ENCODE peak calls at places on chromosomes 12 and 14, in eight cellular contexts. B is MM.1S, T is fibroblast of lung, H is AG04450, X is psoas muscle, Q is choroid plexus epithelial cell, E is astrocyte, Y is fibroblast of pulmonary artery. P is an unnamed sample.

GRCh38 chr12:95944108-95944704 is 1.1 kb downstream of the AMDHD1 start:
- DNase-seq in B (no peak), T (no peak), H (no peak), X (no peak), Q (no peak), E (no peak), Y (no peak), P (no peak)

GRCh38 chr14:35180179-35180578 is 57.8 kb downstream of the PRORP start:
- DNase-seq in B (no peak), T (no peak), H (no peak), X (no peak), Q (no peak), E (no peak), Y (no peak), P (no peak)

GRCh38 chr14:91649930-91650329 is 82.0 kb downstream of the CATSPERB start:
- DNase-seq in B (peak), T (peak), H (no peak), X (no peak), Q (peak), E (no peak), Y (peak), P (peak)

GRCh38 chr12:24561411-24561871 is 387.5 kb downstream of the BCAT1 start:
- DNase-seq in B (peak), T (peak), H (no peak), X (no peak), Q (peak), E (peak), Y (peak), P (peak)

GRCh38 chr14:105012171-105012985 is 8.5 kb downstream of the CDCA4 start:
- DNase-seq in B (no peak), T (no peak), H (no peak), X (no peak), Q (no peak), E (no peak), Y (no peak), P (no peak)

GRCh38 chr12:127496255-127496654 is 770.7 kb upstream of the TMEM132C start:
- DNase-seq in B (no peak), T (no peak), H (no peak), X (no peak), Q (no peak), E (no peak), Y (no peak), P (no peak)

GRCh38 chr12:8996682-8997405 is 7.5 kb downstream of the KLRG1 start:
- DNase-seq in B (no peak), T (peak), H (no peak), X (no peak), Q (peak), E (peak), Y (peak), P (peak)

GRCh38 chr12:30877110-30877875 is 49.3 kb upstream of the TSPAN11 start:
- DNase-seq in B (no peak), T (no peak), H (no peak), X (no peak), Q (no peak), E (no peak), Y (no peak), P (no peak)

GRCh38 chr12:109305547-109305946 is 3.5 kb downstream of the FOXN4 start:
- DNase-seq in B (no peak), T (no peak), H (no peak), X (no peak), Q (no peak), E (no peak), Y (no peak), P (no peak)

GRCh38 chr14:101110729-101111619 is 207.5 kb upstream of the RTL1 start:
- DNase-seq in B (no peak), T (no peak), H (no peak), X (peak), Q (no peak), E (no peak), Y (no peak), P (no peak)

GRCh38 chr14:19917955-19918518 is 2.4 kb upstream of the OR4K5 start:
- DNase-seq in B (no peak), T (no peak), H (no peak), X (no peak), Q (no peak), E (no peak), Y (no peak), P (no peak)

GRCh38 chr14:103561381-103562134 is 899 bp downstream of the BAG5 start:
- DNase-seq in B (peak), T (peak), H (no peak), X (peak), Q (peak), E (peak), Y (peak), P (peak)

GRCh38 chr12:67716817-67717216 is 68.3 kb downstream of the DYRK2 start:
- DNase-seq in B (no peak), T (peak), H (no peak), X (no peak), Q (peak), E (peak), Y (peak), P (peak)

GRCh38 chr12:9753042-9753820 is 7.5 kb downstream of the CD69 start:
- DNase-seq in B (no peak), T (no peak), H (no peak), X (no peak), Q (no peak), E (no peak), Y (no peak), P (no peak)

GRCh38 chr14:65345264-65345663 is 67.3 kb upstream of the FUT8 start:
- DNase-seq in B (no peak), T (no peak), H (no peak), X (no peak), Q (no peak), E (no peak), Y (no peak), P (no peak)

GRCh38 chr14:75283162-75283883 is 4.7 kb downstream of the FOS start:
- DNase-seq in B (no peak), T (peak), H (no peak), X (no peak), Q (peak), E (peak), Y (peak), P (peak)
- TF ChIP-seq CTCF in B (no peak), T (peak), H (peak), X (peak), Q (no peak), E (peak), Y (peak), P (peak)

GRCh38 chr12:115354476-115354890 is 670.5 kb upstream of the TBX3 start:
- DNase-seq in B (peak), T (no peak), H (no peak), X (no peak), Q (no peak), E (no peak), Y (no peak), P (no peak)
- H3K4me3 ChIP-seq in B (peak), T (peak), H (peak), X (no peak), Q (peak), E (peak), Y (peak), P (peak)

DNA sequence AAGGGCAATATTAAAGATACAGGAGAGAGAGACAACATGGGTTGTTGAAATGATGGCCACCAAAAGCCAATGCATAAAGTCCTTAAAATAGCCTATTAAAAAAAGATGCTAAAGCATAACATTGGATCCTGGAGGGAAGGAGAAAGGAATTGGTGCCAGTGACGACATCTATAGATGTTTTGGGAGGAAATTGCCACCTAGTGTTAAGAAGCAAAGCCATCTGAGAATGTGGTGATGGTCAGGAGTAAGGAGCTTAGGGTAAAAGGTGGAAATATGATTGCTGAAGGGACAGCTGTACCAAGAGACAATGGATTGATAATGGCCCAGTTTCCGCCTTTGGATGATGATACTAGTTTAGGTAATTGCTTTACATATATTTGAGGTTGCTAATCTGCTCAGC is 85.1 kb downstream of the TMEM30B start:
- DNase-seq in B (no peak), T (no peak), H (no peak), X (no peak), Q (no peak), E (no peak), Y (peak), P (no peak)
- TF ChIP-seq CTCF in B (no peak), T (peak), H (no peak), X (no peak), Q (peak), E (no peak), Y (peak), P (peak)

GRCh38 chr14:24334431-24335271 is at the start of gene ADCY4:
- DNase-seq in B (no peak), T (no peak), H (no peak), X (peak), Q (no peak), E (no peak), Y (no peak), P (peak)
- H3K4me3 ChIP-seq in B (peak), T (peak), H (peak), X (peak), Q (peak), E (peak), Y (peak), P (peak)

GRCh38 chr14:75088566-75089373 is 19.3 kb downstream of the ZC2HC1C start:
- DNase-seq in B (peak), T (peak), H (peak), X (no peak), Q (peak), E (peak), Y (peak), P (peak)
- TF ChIP-seq CTCF in B (peak), T (peak), H (peak), X (peak), Q (peak), E (peak), Y (peak), P (peak)

GRCh38 chr14:28243600-28243999 is 523.0 kb upstream of the FOXG1 start:
- DNase-seq in B (no peak), T (peak), H (no peak), X (no peak), Q (peak), E (peak), Y (peak), P (peak)
- H3K4me3 ChIP-seq in B (no peak), T (no peak), H (no peak), X (no peak), Q (no peak), E (no peak), Y (no peak), P (no peak)

DNA sequence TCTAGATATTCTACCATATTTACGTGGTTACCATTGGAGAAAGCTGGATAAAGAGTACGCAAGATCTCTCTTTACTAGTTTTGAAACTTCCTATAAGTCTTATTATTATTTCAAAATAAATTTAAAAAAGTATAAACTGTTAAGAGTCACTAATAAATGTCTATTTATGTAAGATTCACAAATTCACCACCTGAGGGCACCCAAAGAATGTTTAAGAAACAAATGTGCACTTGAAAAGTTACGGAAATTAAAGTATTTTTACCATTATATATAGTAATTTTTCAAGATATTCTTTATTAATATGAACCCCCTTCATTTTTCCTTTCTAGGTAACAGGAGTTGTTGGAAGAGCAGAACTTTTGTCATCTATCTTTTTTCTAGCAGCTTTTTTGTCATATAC is 11.9 kb downstream of the TMTC3 start:
- DNase-seq in B (peak), T (peak), H (peak), X (no peak), Q (peak), E (peak), Y (peak), P (peak)
- TF ChIP-seq CTCF in B (peak), T (peak), H (peak), X (peak), Q (no peak), E (peak), Y (peak), P (peak)

GRCh38 chr14:72753879-72754400 is 140.0 kb downstream of the DPF3 start:
- DNase-seq in B (no peak), T (no peak), H (no peak), X (no peak), Q (no peak), E (no peak), Y (no peak), P (no peak)
- H3K4me3 ChIP-seq in B (no peak), T (no peak), H (no peak), X (no peak), Q (no peak), E (no peak), Y (no peak), P (no peak)

DNA sequence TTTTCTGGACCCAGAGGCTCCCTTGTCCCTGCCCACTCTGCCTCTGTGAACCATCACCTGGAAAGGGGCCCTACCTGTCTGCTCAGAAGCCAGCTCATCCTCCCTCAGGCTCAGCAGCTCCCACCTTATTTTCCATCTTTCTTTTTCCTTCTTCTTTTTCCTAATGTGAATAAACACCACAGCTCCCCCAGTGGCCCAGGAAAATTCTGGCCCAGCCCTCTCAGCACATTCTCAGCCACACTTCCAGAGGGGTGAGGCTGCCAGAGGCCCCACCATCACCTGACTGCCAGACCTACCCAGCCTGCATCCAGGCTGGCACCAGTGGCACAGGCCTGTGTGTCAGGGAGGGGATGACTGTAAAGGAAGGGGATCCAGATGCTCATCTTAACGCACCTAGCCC is 23.0 kb downstream of the ZFHX2 start:
- DNase-seq in B (no peak), T (no peak), H (no peak), X (no peak), Q (peak), E (no peak), Y (no peak), P (no peak)
- TF ChIP-seq CTCF in B (no peak), T (peak), H (peak), X (no peak), Q (peak), E (peak), Y (peak), P (no peak)

GRCh38 chr14:21023174-21023573 is 1.7 kb downstream of the NDRG2 start:
- DNase-seq in B (no peak), T (no peak), H (no peak), X (no peak), Q (no peak), E (no peak), Y (no peak), P (no peak)
- H3K4me3 ChIP-seq in B (no peak), T (no peak), H (no peak), X (peak), Q (no peak), E (no peak), Y (no peak), P (no peak)

P was measured in cardiac fibroblast.